ENCODE peak calls at places on chromosomes 11 and 22, in eight cellular contexts. One of them, this sample, is unnamed.
A peak's percentile ranks its signal among the peaks of the same experiment; 100 is the strongest.

GRCh38 chr11:118929496-118930151 is 3.9 kb upstream of the BCL9L start:
- DNase-seq in CD8-positive, alpha-beta memory T cell: peak; percentile 81
- DNase-seq in mammary epithelial cell: peak; percentile 78
- DNase-seq in cardiac muscle cell: peak; percentile 94
- DNase-seq in mesenchymal stem cell: peak; percentile 95
- DNase-seq in GM23248: peak; percentile 84
- DNase-seq in HAP-1: peak; percentile 81
- DNase-seq in pancreas: peak; percentile 93
- DNase-seq in this sample: no peak

GRCh38 chr11:117870176-117870952 is 6.1 kb downstream of the FXYD6 start:
- DNase-seq in CD8-positive, alpha-beta memory T cell: no peak
- DNase-seq in mammary epithelial cell: peak; percentile 38
- DNase-seq in cardiac muscle cell: no peak
- DNase-seq in mesenchymal stem cell: no peak
- DNase-seq in GM23248: no peak
- DNase-seq in HAP-1: no peak
- DNase-seq in pancreas: no peak
- DNase-seq in this sample: no peak

GRCh38 chr11:59756845-59757244 is 1.7 kb downstream of the STX3 start:
- DNase-seq in CD8-positive, alpha-beta memory T cell: no peak
- DNase-seq in mammary epithelial cell: peak; percentile 79
- DNase-seq in cardiac muscle cell: no peak
- DNase-seq in mesenchymal stem cell: peak; percentile 37
- DNase-seq in GM23248: peak; percentile 62
- DNase-seq in HAP-1: no peak
- DNase-seq in pancreas: peak; percentile 37
- DNase-seq in this sample: no peak

GRCh38 chr11:125299821-125300220 is 135.3 kb downstream of the PKNOX2 start:
- DNase-seq in CD8-positive, alpha-beta memory T cell: no peak
- DNase-seq in mammary epithelial cell: no peak
- DNase-seq in cardiac muscle cell: no peak
- DNase-seq in mesenchymal stem cell: no peak
- DNase-seq in GM23248: no peak
- DNase-seq in HAP-1: no peak
- DNase-seq in pancreas: no peak
- DNase-seq in this sample: no peak

GRCh38 chr11:128512478-128513127 is 74.8 kb downstream of the ETS1 start:
- DNase-seq in CD8-positive, alpha-beta memory T cell: peak; percentile 48
- DNase-seq in mammary epithelial cell: no peak
- DNase-seq in cardiac muscle cell: no peak
- DNase-seq in mesenchymal stem cell: no peak
- DNase-seq in GM23248: no peak
- DNase-seq in HAP-1: no peak
- DNase-seq in pancreas: no peak
- DNase-seq in this sample: no peak

GRCh38 chr22:29587938-29588699 is 7.2 kb upstream of the NIPSNAP1 start:
- DNase-seq in CD8-positive, alpha-beta memory T cell: no peak
- DNase-seq in mammary epithelial cell: peak; percentile 90
- DNase-seq in cardiac muscle cell: peak; percentile 78
- DNase-seq in mesenchymal stem cell: peak; percentile 84
- DNase-seq in GM23248: peak; percentile 95
- DNase-seq in HAP-1: no peak
- DNase-seq in pancreas: no peak
- DNase-seq in this sample: no peak

GRCh38 chr11:41954034-41954433 is 494.6 kb upstream of the LRRC4C start:
- DNase-seq in CD8-positive, alpha-beta memory T cell: no peak
- DNase-seq in mammary epithelial cell: peak; percentile 72
- DNase-seq in cardiac muscle cell: peak; percentile 19
- DNase-seq in mesenchymal stem cell: no peak
- DNase-seq in GM23248: peak; percentile 0
- DNase-seq in HAP-1: no peak
- DNase-seq in pancreas: no peak
- DNase-seq in this sample: no peak

GRCh38 chr11:14148653-14149273 is 186.2 kb downstream of the SPON1 start:
- DNase-seq in CD8-positive, alpha-beta memory T cell: peak; percentile 17
- DNase-seq in mammary epithelial cell: peak; percentile 45
- DNase-seq in cardiac muscle cell: peak; percentile 57
- DNase-seq in mesenchymal stem cell: peak; percentile 36
- DNase-seq in GM23248: peak; percentile 67
- DNase-seq in HAP-1: peak; percentile 5
- DNase-seq in pancreas: no peak
- DNase-seq in this sample: no peak

GRCh38 chr11:124656759-124657627 is 16.5 kb downstream of the SIAE start:
- DNase-seq in CD8-positive, alpha-beta memory T cell: no peak
- DNase-seq in mammary epithelial cell: peak; percentile 66
- DNase-seq in cardiac muscle cell: peak; percentile 30
- DNase-seq in mesenchymal stem cell: peak; percentile 32
- DNase-seq in GM23248: peak; percentile 17
- DNase-seq in HAP-1: no peak
- DNase-seq in pancreas: no peak
- DNase-seq in this sample: no peak

GRCh38 chr22:17548756-17549035 is 14.6 kb upstream of the SLC25A18 start:
- DNase-seq in CD8-positive, alpha-beta memory T cell: no peak
- DNase-seq in mammary epithelial cell: no peak
- DNase-seq in cardiac muscle cell: no peak
- DNase-seq in mesenchymal stem cell: no peak
- DNase-seq in GM23248: no peak
- DNase-seq in HAP-1: no peak
- DNase-seq in pancreas: no peak
- DNase-seq in this sample: no peak

GRCh38 chr11:12725863-12726666 is 51.8 kb downstream of the TEAD1 start:
- DNase-seq in CD8-positive, alpha-beta memory T cell: no peak
- DNase-seq in mammary epithelial cell: peak; percentile 34
- DNase-seq in cardiac muscle cell: peak; percentile 55
- DNase-seq in mesenchymal stem cell: peak; percentile 75
- DNase-seq in GM23248: peak; percentile 57
- DNase-seq in HAP-1: no peak
- DNase-seq in pancreas: no peak
- DNase-seq in this sample: no peak

GRCh38 chr11:12725047-12725862 is 51.0 kb downstream of the TEAD1 start:
- DNase-seq in CD8-positive, alpha-beta memory T cell: peak; percentile 3
- DNase-seq in mammary epithelial cell: no peak
- DNase-seq in cardiac muscle cell: peak; percentile 11
- DNase-seq in mesenchymal stem cell: peak; percentile 68
- DNase-seq in GM23248: no peak
- DNase-seq in HAP-1: no peak
- DNase-seq in pancreas: no peak
- DNase-seq in this sample: no peak

GRCh38 chr11:12729941-12730340 is 55.7 kb downstream of the TEAD1 start:
- DNase-seq in CD8-positive, alpha-beta memory T cell: no peak
- DNase-seq in mammary epithelial cell: no peak
- DNase-seq in cardiac muscle cell: no peak
- DNase-seq in mesenchymal stem cell: no peak
- DNase-seq in GM23248: no peak
- DNase-seq in HAP-1: no peak
- DNase-seq in pancreas: no peak
- DNase-seq in this sample: no peak

GRCh38 chr11:12728417-12728816 is 54.2 kb downstream of the TEAD1 start:
- DNase-seq in CD8-positive, alpha-beta memory T cell: no peak
- DNase-seq in mammary epithelial cell: no peak
- DNase-seq in cardiac muscle cell: no peak
- DNase-seq in mesenchymal stem cell: no peak
- DNase-seq in GM23248: no peak
- DNase-seq in HAP-1: no peak
- DNase-seq in pancreas: no peak
- DNase-seq in this sample: no peak

DNA sequence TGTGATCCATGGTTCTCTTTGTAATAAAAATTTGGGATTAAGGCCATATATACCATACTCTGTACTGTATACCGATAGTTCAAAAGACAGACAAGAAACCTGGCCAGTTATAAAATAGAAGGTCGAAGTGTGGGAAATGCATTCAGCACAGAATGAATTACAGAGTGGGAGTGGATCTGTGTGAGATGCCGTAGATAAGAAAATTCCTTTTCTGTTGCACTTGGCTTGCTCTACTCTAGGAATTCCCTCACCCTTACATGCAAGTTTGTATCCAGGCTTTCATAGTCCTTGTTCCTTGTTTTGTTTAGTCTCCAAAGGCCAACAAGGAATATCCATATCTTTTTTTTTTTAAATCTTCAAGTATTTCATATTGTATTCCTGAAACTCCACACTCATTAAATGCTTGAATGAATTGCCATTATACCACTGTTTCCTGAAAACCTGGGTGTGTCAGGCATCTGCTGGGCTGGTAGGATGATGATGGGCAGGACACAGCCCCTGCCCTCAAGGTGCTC is 53.4 kb downstream of the TEAD1 start:
- DNase-seq in CD8-positive, alpha-beta memory T cell: no peak
- DNase-seq in mammary epithelial cell: no peak
- DNase-seq in cardiac muscle cell: peak; percentile 63
- DNase-seq in mesenchymal stem cell: no peak
- DNase-seq in GM23248: peak; percentile 38
- DNase-seq in HAP-1: no peak
- DNase-seq in pancreas: no peak
- DNase-seq in this sample: no peak
- H3K4me1 ChIP-seq in CD8-positive, alpha-beta memory T cell: no peaks in the 10 kb centered on the region
- H3K4me1 ChIP-seq in mammary epithelial cell: peaks cover 52% of the 10 kb centered on the region
- H3K4me1 ChIP-seq in cardiac muscle cell: peaks cover 18% of the 10 kb centered on the region
- H3K4me1 ChIP-seq in mesenchymal stem cell: peaks cover 27% of the 10 kb centered on the region
- H3K4me1 ChIP-seq in GM23248: peaks cover 64% of the 10 kb centered on the region
- H3K4me1 ChIP-seq in HAP-1: peaks cover 22% of the 10 kb centered on the region
- H3K4me1 ChIP-seq in pancreas: peaks cover 20% of the 10 kb centered on the region
- H3K4me1 ChIP-seq in this sample: peaks cover 10% of the 10 kb centered on the region

GRCh38 chr22:20418211-20418788 is 19.3 kb downstream of the SCARF2 start:
- DNase-seq in CD8-positive, alpha-beta memory T cell: peak; percentile 67
- DNase-seq in mammary epithelial cell: peak; percentile 49
- DNase-seq in cardiac muscle cell: peak; percentile 93
- DNase-seq in mesenchymal stem cell: peak; percentile 90
- DNase-seq in GM23248: peak; percentile 96
- DNase-seq in HAP-1: peak; percentile 58
- DNase-seq in pancreas: peak; percentile 65
- DNase-seq in this sample: no peak
- H3K4me3 ChIP-seq in CD8-positive, alpha-beta memory T cell: peak overlapping the region; percentile 56
- H3K4me3 ChIP-seq in mammary epithelial cell: no peak overlapping the region
- H3K4me3 ChIP-seq in cardiac muscle cell: peak overlapping the region; percentile 35
- H3K4me3 ChIP-seq in mesenchymal stem cell: peak overlapping the region; percentile 39
- H3K4me3 ChIP-seq in GM23248: peak overlapping the region; percentile 72
- H3K4me3 ChIP-seq in HAP-1: peak overlapping the region; percentile 37
- H3K4me3 ChIP-seq in pancreas: peak overlapping the region; percentile 45
- H3K4me3 ChIP-seq in this sample: peak overlapping the region; percentile 9

GRCh38 chr11:62130498-62131464 is 7.0 kb downstream of the INCENP start:
- DNase-seq in CD8-positive, alpha-beta memory T cell: no peak
- DNase-seq in mammary epithelial cell: no peak
- DNase-seq in cardiac muscle cell: no peak
- DNase-seq in mesenchymal stem cell: no peak
- DNase-seq in GM23248: no peak
- DNase-seq in HAP-1: no peak
- DNase-seq in pancreas: no peak
- DNase-seq in this sample: no peak
- H3K36me3 ChIP-seq in CD8-positive, alpha-beta memory T cell: no peaks in the 10 kb centered on the region
- H3K36me3 ChIP-seq in mammary epithelial cell: peaks cover 10% of the 10 kb centered on the region
- H3K36me3 ChIP-seq in cardiac muscle cell: peaks cover 15% of the 10 kb centered on the region
- H3K36me3 ChIP-seq in mesenchymal stem cell: peaks cover 48% of the 10 kb centered on the region
- H3K36me3 ChIP-seq in GM23248: no peaks in the 10 kb centered on the region
- H3K36me3 ChIP-seq in HAP-1: peaks cover 80% of the 10 kb centered on the region
- H3K36me3 ChIP-seq in pancreas: no peaks in the 10 kb centered on the region
- H3K36me3 ChIP-seq in this sample: peaks cover 29% of the 10 kb centered on the region

DNA sequence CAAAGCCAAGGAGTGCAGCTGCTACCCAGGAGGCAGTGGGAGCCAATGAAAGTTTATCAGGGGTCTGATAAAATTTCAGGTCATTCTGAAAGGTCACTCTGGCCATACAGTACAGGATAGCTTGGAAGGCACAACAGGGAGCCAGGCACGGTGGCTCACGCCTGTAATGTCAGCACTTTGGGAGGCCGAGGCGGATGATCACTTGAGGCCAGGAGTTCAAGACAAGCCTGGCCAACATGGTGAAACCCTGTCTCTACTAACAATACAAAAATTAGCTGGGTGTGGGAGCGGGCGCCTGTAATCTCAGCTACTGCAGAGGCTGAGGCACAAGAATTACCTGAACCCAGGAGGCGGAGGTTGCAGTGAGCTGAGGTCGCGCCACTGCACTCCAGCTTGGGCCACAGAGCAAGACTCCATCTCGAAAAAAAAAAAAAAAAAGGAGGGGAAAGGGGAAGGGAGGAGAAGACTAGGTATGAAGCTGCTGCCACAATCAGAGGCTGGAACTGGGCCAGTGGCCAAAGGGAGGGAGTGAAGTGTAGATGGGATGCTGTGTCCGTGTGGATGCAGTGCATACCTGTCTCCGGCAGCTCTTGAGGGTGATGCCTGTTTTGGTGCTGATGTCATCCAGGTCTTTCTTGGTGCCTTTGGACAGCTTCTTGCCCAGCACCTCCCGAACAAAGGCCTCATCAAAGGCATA is 1.1 kb downstream of the FIBP start:
- DNase-seq in CD8-positive, alpha-beta memory T cell: no peak
- DNase-seq in mammary epithelial cell: no peak
- DNase-seq in cardiac muscle cell: no peak
- DNase-seq in mesenchymal stem cell: no peak
- DNase-seq in GM23248: peak; percentile 29
- DNase-seq in HAP-1: no peak
- DNase-seq in pancreas: no peak
- DNase-seq in this sample: no peak
- H3K4me1 ChIP-seq in CD8-positive, alpha-beta memory T cell: peaks cover 37% of the 10 kb centered on the region
- H3K4me1 ChIP-seq in mammary epithelial cell: peaks cover 46% of the 10 kb centered on the region
- H3K4me1 ChIP-seq in cardiac muscle cell: peaks cover 15% of the 10 kb centered on the region
- H3K4me1 ChIP-seq in mesenchymal stem cell: peaks cover 31% of the 10 kb centered on the region
- H3K4me1 ChIP-seq in GM23248: peaks cover 26% of the 10 kb centered on the region
- H3K4me1 ChIP-seq in HAP-1: peaks cover 28% of the 10 kb centered on the region
- H3K4me1 ChIP-seq in pancreas: peaks cover 30% of the 10 kb centered on the region
- H3K4me1 ChIP-seq in this sample: peaks cover 10% of the 10 kb centered on the region

GRCh38 chr22:25567305-25567704 is 2.8 kb downstream of the GRK3 start:
- DNase-seq in CD8-positive, alpha-beta memory T cell: no peak
- DNase-seq in mammary epithelial cell: peak; percentile 19
- DNase-seq in cardiac muscle cell: no peak
- DNase-seq in mesenchymal stem cell: no peak
- DNase-seq in GM23248: no peak
- DNase-seq in HAP-1: no peak
- DNase-seq in pancreas: no peak
- DNase-seq in this sample: no peak
- H3K4me3 ChIP-seq in CD8-positive, alpha-beta memory T cell: no peak overlapping the region
- H3K4me3 ChIP-seq in mammary epithelial cell: no peak overlapping the region
- H3K4me3 ChIP-seq in cardiac muscle cell: no peak overlapping the region
- H3K4me3 ChIP-seq in mesenchymal stem cell: no peak overlapping the region
- H3K4me3 ChIP-seq in GM23248: no peak overlapping the region
- H3K4me3 ChIP-seq in HAP-1: no peak overlapping the region
- H3K4me3 ChIP-seq in pancreas: peak overlapping the region; percentile 95
- H3K4me3 ChIP-seq in this sample: no peak overlapping the region

DNA sequence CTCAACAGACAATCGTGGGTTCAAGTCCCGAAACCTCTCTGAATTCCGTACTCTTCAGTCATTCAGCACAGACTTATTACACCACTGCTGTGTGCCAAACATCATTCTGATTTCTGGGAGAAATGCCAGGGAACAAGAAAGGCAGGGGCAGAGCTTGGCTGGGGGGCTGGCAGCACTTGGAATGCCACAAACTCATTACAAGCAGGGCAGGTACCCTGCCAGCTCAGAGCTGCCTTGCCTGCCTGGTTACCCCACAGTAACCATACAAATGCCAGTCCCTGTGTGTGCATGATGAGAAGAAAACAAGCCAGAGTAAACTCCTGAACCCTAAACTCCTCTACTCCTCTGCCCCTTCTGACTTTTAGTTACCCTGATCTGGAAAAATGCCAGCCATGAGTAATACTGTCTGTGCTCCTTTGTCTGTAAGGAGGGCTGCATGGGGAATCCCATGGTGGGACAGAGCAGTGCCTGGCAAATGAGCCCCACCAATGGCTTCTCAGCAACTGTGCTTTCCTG is 6.9 kb upstream of the RAD9A start:
- DNase-seq in CD8-positive, alpha-beta memory T cell: no peak
- DNase-seq in mammary epithelial cell: peak; percentile 76
- DNase-seq in cardiac muscle cell: peak; percentile 51
- DNase-seq in mesenchymal stem cell: peak; percentile 72
- DNase-seq in GM23248: peak; percentile 68
- DNase-seq in HAP-1: no peak
- DNase-seq in pancreas: no peak
- DNase-seq in this sample: no peak
- H3K36me3 ChIP-seq in CD8-positive, alpha-beta memory T cell: no peaks in the 10 kb centered on the region
- H3K36me3 ChIP-seq in mammary epithelial cell: no peaks in the 10 kb centered on the region
- H3K36me3 ChIP-seq in cardiac muscle cell: no peaks in the 10 kb centered on the region
- H3K36me3 ChIP-seq in mesenchymal stem cell: no peaks in the 10 kb centered on the region
- H3K36me3 ChIP-seq in GM23248: no peaks in the 10 kb centered on the region
- H3K36me3 ChIP-seq in HAP-1: no peaks in the 10 kb centered on the region
- H3K36me3 ChIP-seq in pancreas: no peaks in the 10 kb centered on the region
- H3K36me3 ChIP-seq in this sample: no peaks in the 10 kb centered on the region